ENCODE peak calls at places on chromosomes 4 and X, in four cellular contexts. One of them, this sample, is unnamed.
A peak's percentile ranks its signal among the peaks of the same experiment; 100 is the strongest.

GRCh38 chrX:72117636-72118215 is 14.0 kb downstream of the RTL5 start:
- DNase-seq in GM06990: no peak
- DNase-seq in dorsolateral prefrontal cortex: no peak
- DNase-seq in Peyer's patch: no peak
- DNase-seq in this sample: no peak

GRCh38 chrX:31209005-31209612 is 137.3 kb upstream of the FTHL17 start:
- DNase-seq in GM06990: no peak
- DNase-seq in dorsolateral prefrontal cortex: no peak
- DNase-seq in Peyer's patch: no peak
- DNase-seq in this sample: peak; percentile 24

GRCh38 chr4:95188701-95189401 is 359.9 kb downstream of the UNC5C start:
- DNase-seq in GM06990: no peak
- DNase-seq in dorsolateral prefrontal cortex: no peak
- DNase-seq in Peyer's patch: no peak
- DNase-seq in this sample: no peak

GRCh38 chr4:183349673-183350072 is 27.4 kb upstream of the CLDN24 start:
- DNase-seq in GM06990: no peak
- DNase-seq in dorsolateral prefrontal cortex: no peak
- DNase-seq in Peyer's patch: no peak
- DNase-seq in this sample: peak; percentile 88

GRCh38 chr4:82201303-82201702 is 172.5 kb downstream of the HNRNPD start:
- DNase-seq in GM06990: no peak
- DNase-seq in dorsolateral prefrontal cortex: no peak
- DNase-seq in Peyer's patch: no peak
- DNase-seq in this sample: no peak

GRCh38 chr4:138406881-138407280 is 164.7 kb upstream of the SLC7A11 start:
- DNase-seq in GM06990: no peak
- DNase-seq in dorsolateral prefrontal cortex: no peak
- DNase-seq in Peyer's patch: no peak
- DNase-seq in this sample: no peak

GRCh38 chr4:15245006-15245530 is 182.8 kb upstream of the C1QTNF7 start:
- DNase-seq in GM06990: no peak
- DNase-seq in dorsolateral prefrontal cortex: no peak
- DNase-seq in Peyer's patch: no peak
- DNase-seq in this sample: no peak

GRCh38 chrX:17174671-17175070 is 200.3 kb upstream of the NHS start:
- DNase-seq in GM06990: no peak
- DNase-seq in dorsolateral prefrontal cortex: peak; percentile 74
- DNase-seq in Peyer's patch: no peak
- DNase-seq in this sample: no peak

GRCh38 chr4:76453232-76453631 is 18.2 kb downstream of the SHROOM3 start:
- DNase-seq in GM06990: no peak
- DNase-seq in dorsolateral prefrontal cortex: no peak
- DNase-seq in Peyer's patch: no peak
- DNase-seq in this sample: no peak

GRCh38 chr4:120228086-120228485 is 161.4 kb upstream of the MAD2L1 start:
- DNase-seq in GM06990: no peak
- DNase-seq in dorsolateral prefrontal cortex: no peak
- DNase-seq in Peyer's patch: no peak
- DNase-seq in this sample: no peak

GRCh38 chrX:144586756-144587155 is 660.5 kb upstream of the SPANXN1 start:
- DNase-seq in GM06990: no peak
- DNase-seq in dorsolateral prefrontal cortex: no peak
- DNase-seq in Peyer's patch: no peak
- DNase-seq in this sample: no peak

GRCh38 chr4:74044676-74045075 is 6.2 kb upstream of the CXCL3 start:
- DNase-seq in GM06990: no peak
- DNase-seq in dorsolateral prefrontal cortex: no peak
- DNase-seq in Peyer's patch: no peak
- DNase-seq in this sample: no peak

GRCh38 chr4:74042681-74043080 is 4.2 kb upstream of the CXCL3 start:
- DNase-seq in GM06990: no peak
- DNase-seq in dorsolateral prefrontal cortex: no peak
- DNase-seq in Peyer's patch: no peak
- DNase-seq in this sample: no peak

GRCh38 chr4:74047152-74047551 is 8.7 kb upstream of the CXCL3 start:
- DNase-seq in GM06990: no peak
- DNase-seq in dorsolateral prefrontal cortex: no peak
- DNase-seq in Peyer's patch: no peak
- DNase-seq in this sample: no peak

GRCh38 chr4:74045772-74046171 is 7.3 kb upstream of the CXCL3 start:
- DNase-seq in GM06990: no peak
- DNase-seq in dorsolateral prefrontal cortex: no peak
- DNase-seq in Peyer's patch: no peak
- DNase-seq in this sample: no peak

GRCh38 chr4:74045247-74045646 is 6.8 kb upstream of the CXCL3 start:
- DNase-seq in GM06990: no peak
- DNase-seq in dorsolateral prefrontal cortex: no peak
- DNase-seq in Peyer's patch: no peak
- DNase-seq in this sample: no peak
- TF ChIP-seq CTCF in GM06990: no peak
- TF ChIP-seq CTCF in dorsolateral prefrontal cortex: no peak
- TF ChIP-seq CTCF in Peyer's patch: no peak
- TF ChIP-seq CTCF in this sample: no peak

GRCh38 chr4:673349-674091 is 556 bp downstream of the ATP5ME start:
- DNase-seq in GM06990: no peak
- DNase-seq in dorsolateral prefrontal cortex: no peak
- DNase-seq in Peyer's patch: no peak
- DNase-seq in this sample: no peak

GRCh38 chr4:676871-677235 is 2.5 kb downstream of the MYL5 start:
- DNase-seq in GM06990: no peak
- DNase-seq in dorsolateral prefrontal cortex: no peak
- DNase-seq in Peyer's patch: no peak
- DNase-seq in this sample: no peak

GRCh38 chr4:675980-676870 is 1.9 kb downstream of the MYL5 start:
- DNase-seq in GM06990: peak; percentile 77
- DNase-seq in dorsolateral prefrontal cortex: no peak
- DNase-seq in Peyer's patch: no peak
- DNase-seq in this sample: no peak

GRCh38 chr4:674172-675035 is at the start of the genes ATP5ME and MYL5:
- DNase-seq in GM06990: peak; percentile 97
- DNase-seq in dorsolateral prefrontal cortex: peak; percentile 96
- DNase-seq in Peyer's patch: peak; percentile 97
- DNase-seq in this sample: peak; percentile 83

GRCh38 chr4:675036-675804 is 878 bp downstream of the MYL5 start:
- DNase-seq in GM06990: peak; percentile 58
- DNase-seq in dorsolateral prefrontal cortex: no peak
- DNase-seq in Peyer's patch: no peak
- DNase-seq in this sample: no peak
- H3K4me3 ChIP-seq in GM06990: peak overlapping the region; percentile 94
- H3K4me3 ChIP-seq in dorsolateral prefrontal cortex: peak overlapping the region; percentile 97
- H3K4me3 ChIP-seq in Peyer's patch: peak overlapping the region; percentile 88
- H3K4me3 ChIP-seq in this sample: peak overlapping the region; percentile 89

DNA sequence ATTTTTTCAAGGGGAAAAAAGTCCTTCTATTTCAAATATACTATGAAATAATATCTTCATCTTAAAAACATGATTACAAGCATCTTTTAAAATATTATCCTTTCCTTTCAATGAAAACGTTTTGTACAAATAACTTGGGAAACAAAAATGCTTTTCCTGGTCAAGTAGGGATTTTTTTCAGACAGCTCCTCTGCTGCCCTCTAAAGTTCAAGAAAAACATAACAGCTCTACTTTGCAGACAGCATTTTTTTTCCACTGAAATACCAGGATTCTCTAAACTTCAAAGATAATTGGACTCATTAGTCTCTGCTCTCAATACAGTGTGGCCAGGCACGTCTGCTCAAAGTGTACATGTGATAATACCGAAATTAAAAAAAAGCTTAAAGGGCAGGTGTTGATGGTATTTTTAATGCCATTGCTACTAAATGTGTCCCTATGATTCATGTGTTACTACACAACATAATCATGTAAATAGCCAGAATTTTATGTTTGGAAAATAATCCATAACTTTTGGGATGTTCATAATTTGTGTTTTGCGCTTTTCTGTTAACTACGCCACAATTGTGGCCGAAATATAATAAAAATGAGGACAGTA is 479.0 kb downstream of the KCNIP4 start:
- DNase-seq in GM06990: no peak
- DNase-seq in dorsolateral prefrontal cortex: no peak
- DNase-seq in Peyer's patch: no peak
- DNase-seq in this sample: no peak
- TF ChIP-seq CTCF in GM06990: peak; percentile 30
- TF ChIP-seq CTCF in dorsolateral prefrontal cortex: peak; percentile 65
- TF ChIP-seq CTCF in Peyer's patch: no peak
- TF ChIP-seq CTCF in this sample: peak; percentile 58

DNA sequence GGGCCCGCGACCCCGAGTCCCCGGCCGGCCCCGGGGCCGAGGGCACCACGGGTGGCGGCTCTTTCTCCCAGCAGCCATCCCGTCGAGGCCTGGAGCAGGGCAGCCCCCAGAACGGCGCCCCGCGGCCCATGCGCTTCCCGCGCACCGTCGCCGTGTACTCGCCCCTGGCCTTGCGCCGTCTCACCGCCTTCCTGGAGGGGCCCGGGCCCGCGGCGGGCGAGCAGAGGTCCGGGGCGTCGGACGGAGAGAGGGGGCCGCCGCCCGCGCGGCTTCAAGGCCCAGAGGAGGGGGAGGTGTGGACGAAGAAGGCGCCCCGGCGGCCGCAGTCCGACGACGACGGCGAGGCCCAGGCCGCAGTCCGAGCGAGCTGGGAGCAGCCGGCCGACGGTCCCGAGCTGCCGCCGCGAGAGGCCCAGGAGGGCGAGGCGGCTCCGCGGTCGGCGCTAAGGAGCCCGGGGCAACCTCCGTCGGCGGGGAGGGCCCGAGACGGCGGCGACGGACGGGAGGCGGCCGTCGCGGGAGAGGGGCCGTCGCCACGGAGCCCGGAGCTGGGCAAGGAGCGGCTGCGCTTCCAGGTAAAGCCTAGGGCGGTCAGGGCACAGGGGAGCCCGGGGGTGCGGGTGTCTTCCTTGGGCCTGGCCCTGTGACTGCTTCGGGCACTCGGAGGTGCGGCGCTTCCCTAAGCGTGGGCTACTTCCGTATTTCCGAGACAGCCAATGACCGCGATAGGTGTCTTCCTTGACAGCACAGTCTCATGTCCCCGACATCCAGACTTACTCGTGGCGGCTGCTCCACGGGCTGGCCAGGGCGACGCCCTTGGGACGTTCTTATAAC is 845 bp downstream of the ZAR1 start:
- DNase-seq in GM06990: no peak
- DNase-seq in dorsolateral prefrontal cortex: no peak
- DNase-seq in Peyer's patch: no peak
- DNase-seq in this sample: no peak
- H3K4me3 ChIP-seq in GM06990: no peak overlapping the region
- H3K4me3 ChIP-seq in dorsolateral prefrontal cortex: peak overlapping the region; percentile 65
- H3K4me3 ChIP-seq in Peyer's patch: peak overlapping the region; percentile 24
- H3K4me3 ChIP-seq in this sample: no peak overlapping the region

DNA sequence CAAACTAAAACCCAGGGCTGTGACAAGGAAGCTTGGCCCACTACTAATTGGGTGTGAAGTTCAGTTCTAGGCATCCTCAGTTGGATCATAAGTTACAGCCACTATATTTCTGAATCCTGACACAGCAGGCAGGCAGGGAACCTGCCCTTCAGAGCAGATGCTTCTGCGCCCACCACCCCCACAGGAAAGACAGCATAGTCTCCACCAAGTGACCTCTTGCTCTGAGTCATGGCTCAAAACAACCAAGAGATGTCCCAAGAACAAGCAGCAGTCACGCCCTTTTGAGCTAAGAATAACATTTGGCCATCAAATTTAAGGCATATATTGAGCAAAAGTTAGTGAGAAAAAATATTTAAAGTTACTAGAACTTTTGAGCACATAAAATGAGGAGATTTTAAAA is 170.7 kb upstream of the SMARCAD1 start:
- DNase-seq in GM06990: no peak
- DNase-seq in dorsolateral prefrontal cortex: no peak
- DNase-seq in Peyer's patch: no peak
- DNase-seq in this sample: no peak
- TF ChIP-seq CTCF in GM06990: no peak
- TF ChIP-seq CTCF in dorsolateral prefrontal cortex: no peak
- TF ChIP-seq CTCF in Peyer's patch: no peak
- TF ChIP-seq CTCF in this sample: no peak

GRCh38 chr4:8272472-8273428 is 3.2 kb downstream of the HTRA3 start:
- DNase-seq in GM06990: no peak
- DNase-seq in dorsolateral prefrontal cortex: no peak
- DNase-seq in Peyer's patch: no peak
- DNase-seq in this sample: no peak
- H3K4me3 ChIP-seq in GM06990: no peak overlapping the region
- H3K4me3 ChIP-seq in dorsolateral prefrontal cortex: no peak overlapping the region
- H3K4me3 ChIP-seq in Peyer's patch: no peak overlapping the region
- H3K4me3 ChIP-seq in this sample: no peak overlapping the region

This sample was measured in BJ.